ENCODE peak calls at places on chromosomes 13 and 19, in four cellular contexts. B, O, C and E are unnamed samples.

GRCh38 chr19:11881151-11881800 is 6.3 kb upstream of the ZNF69 start:
- DNase-seq in B (peak; percentile 23), O (peak; percentile 39), C (peak; percentile 77), E (peak; percentile 49)

GRCh38 chr13:81184556-81185265 is 843.8 kb upstream of the SPRY2 start:
- DNase-seq in B (no peak), O (no peak), C (no peak), E (no peak)

GRCh38 chr13:31167490-31167889 is 5.8 kb upstream of the HSPH1 start:
- DNase-seq in B (no peak), O (no peak), C (no peak), E (peak; percentile 76)

GRCh38 chr13:74732736-74733135 is 598.5 kb upstream of the KLF12 start:
- DNase-seq in B (no peak), O (no peak), C (no peak), E (no peak)

GRCh38 chr13:22189176-22190048 is 518.5 kb downstream of the FGF9 start:
- DNase-seq in B (no peak), O (no peak), C (no peak), E (no peak)

GRCh38 chr19:40702337-40703012 is 12.0 kb upstream of the NUMBL start:
- DNase-seq in B (no peak), O (no peak), C (peak; percentile 89), E (peak; percentile 50)

GRCh38 chr19:40721936-40722661 is 5.2 kb downstream of the ITPKC start:
- DNase-seq in B (no peak), O (no peak), C (no peak), E (no peak)

GRCh38 chr19:52148256-52148655 is 8.5 kb upstream of the ZNF616 start:
- DNase-seq in B (no peak), O (no peak), C (no peak), E (no peak)

GRCh38 chr19:29013325-29013724 is 199.6 kb downstream of the UQCRFS1 start:
- DNase-seq in B (no peak), O (no peak), C (no peak), E (no peak)

GRCh38 chr13:48858523-48858922 is 117.2 kb upstream of the FNDC3A start:
- DNase-seq in B (no peak), O (no peak), C (peak; percentile 3), E (no peak)

DNA sequence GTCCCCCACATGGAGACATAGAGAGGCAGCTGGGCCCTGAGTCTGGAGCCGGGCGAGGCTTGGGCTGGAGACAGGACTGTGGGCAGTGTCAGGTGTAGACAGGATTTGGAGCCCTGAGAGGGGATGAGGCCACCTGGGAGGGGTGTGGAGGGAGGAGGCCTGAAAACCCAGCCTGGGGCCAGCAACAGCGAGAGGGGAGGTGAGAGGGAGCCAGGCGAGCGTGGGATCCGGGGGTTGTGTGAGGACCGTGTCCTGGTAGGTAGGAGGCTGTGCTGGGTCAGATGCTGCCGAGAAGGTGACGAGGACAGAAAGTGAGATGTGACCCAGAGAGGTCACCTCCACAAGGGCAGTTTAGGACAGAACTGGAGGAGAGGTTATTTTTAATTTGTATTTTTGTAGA is 7.4 kb downstream of the MPND start:
- DNase-seq in B (no peak), O (no peak), C (no peak), E (no peak)
- TF ChIP-seq TCF7L2 in B (no peak), O (no peak), C (no peak), E (no peak)

GRCh38 chr13:57345526-57345925 is 178.5 kb downstream of the PRR20E start:
- DNase-seq in B (no peak), O (no peak), C (no peak), E (no peak)
- TF ChIP-seq TCF7L2 in B (no peak), O (no peak), C (no peak), E (no peak)

DNA sequence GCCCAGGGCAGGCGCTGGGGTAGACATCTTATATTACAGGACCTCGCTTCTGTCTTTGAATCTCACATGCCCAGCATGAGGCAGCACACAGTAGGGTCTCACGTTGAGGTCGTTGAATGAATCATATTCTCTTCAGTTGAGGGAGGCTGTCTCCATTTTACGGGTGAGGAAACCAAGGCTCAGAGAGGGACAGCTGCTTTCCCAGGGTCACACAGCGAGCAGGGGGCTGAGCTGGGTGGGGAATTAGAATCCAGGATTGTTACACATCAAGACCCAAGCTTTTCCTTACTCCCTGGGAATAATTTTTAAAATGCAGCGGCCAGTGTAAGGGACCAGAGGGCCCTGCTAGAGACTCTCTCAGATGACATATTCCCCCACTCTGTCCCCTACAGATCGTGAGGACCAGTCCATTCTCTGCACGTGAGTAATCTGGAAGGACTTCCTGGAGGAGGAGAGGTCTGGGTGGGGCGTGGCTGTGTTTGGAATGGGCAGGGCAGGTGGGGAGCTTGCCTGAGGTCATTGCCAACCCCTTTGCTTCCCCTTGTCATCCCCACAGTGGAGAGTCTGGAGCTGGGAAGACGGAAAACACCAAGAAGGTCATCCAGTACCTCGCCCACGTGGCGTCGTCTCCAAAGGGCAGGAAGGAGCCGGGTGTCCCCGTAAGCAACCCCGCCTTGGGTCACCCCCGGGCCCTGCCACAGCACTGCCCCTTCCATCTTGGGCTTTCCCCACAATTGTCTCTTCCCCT is 19.4 kb downstream of the MYH14 start:
- DNase-seq in B (no peak), O (no peak), C (no peak), E (no peak)
- TF ChIP-seq TCF7L2 in B (no peak), O (no peak), C (no peak), E (no peak)

DNA sequence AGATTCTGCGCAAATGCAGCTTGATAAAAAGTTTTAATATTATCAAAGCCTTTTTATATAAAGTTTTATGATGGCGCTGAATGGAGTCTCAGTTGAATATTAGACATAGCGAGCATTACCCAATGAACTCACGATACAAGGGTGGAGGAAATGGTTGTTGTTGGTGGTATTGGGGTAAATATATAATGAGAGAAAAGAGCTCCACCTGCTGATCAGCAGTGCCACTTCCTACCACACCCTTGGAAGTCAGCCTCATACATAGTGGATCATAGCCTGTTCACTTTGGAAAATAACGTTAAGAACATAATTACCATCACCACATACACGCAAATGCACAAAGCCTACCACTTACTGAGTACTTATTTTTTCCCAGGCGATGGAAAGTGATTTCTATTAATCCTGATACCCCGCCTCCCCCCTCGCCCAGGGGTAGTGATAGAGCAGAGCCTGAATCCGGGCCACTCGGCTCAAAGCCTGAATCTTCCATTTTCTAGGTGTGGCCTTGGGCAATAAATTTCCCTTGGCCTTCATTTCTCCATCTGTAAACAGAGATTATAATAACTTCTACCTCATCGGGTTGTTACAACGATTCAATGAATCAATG is 358.3 kb downstream of the KLF5 start:
- DNase-seq in B (peak; percentile 46), O (no peak), C (peak; percentile 32), E (peak; percentile 27)
- TF ChIP-seq TCF7L2 in B (no peak), O (no peak), C (no peak), E (no peak)

GRCh38 chr13:110726726-110727125 is 13.2 kb downstream of the ING1 start:
- DNase-seq in B (no peak), O (no peak), C (no peak), E (no peak)
- TF ChIP-seq TCF7L2 in B (no peak), O (no peak), C (no peak), E (no peak)

GRCh38 chr13:113138792-113139551 is 16.4 kb downstream of the F10 start:
- DNase-seq in B (no peak), O (no peak), C (peak; percentile 37), E (peak; percentile 97)

GRCh38 chr13:113141591-113141950 is 16.9 kb upstream of the PROZ start:
- DNase-seq in B (no peak), O (no peak), C (no peak), E (no peak)

GRCh38 chr13:113137656-113138292 is 15.2 kb downstream of the F10 start:
- DNase-seq in B (no peak), O (no peak), C (no peak), E (no peak)

GRCh38 chr13:113140677-113141590 is 17.5 kb upstream of the PROZ start:
- DNase-seq in B (no peak), O (no peak), C (no peak), E (no peak)

GRCh38 chr13:113139580-113139979 is 17.0 kb downstream of the F10 start:
- DNase-seq in B (no peak), O (no peak), C (no peak), E (peak; percentile 54)
- TF ChIP-seq TCF7L2 in B (no peak), O (no peak), C (no peak), E (no peak)